ENCODE peak calls at places on chromosomes 5 and 9, in ten cellular contexts. R, D, L, A, M, P, C, G, H and Z are unnamed samples. For H3K4me1, the result is how much of the 10 kb centered on the place peaks cover.

GRCh38 chr9:76944011-76944410 is 38.1 kb upstream of the PRUNE2 start:
- DNase-seq in R (no peak), D (no peak), L (no peak), A (no peak), M (no peak), P (no peak), C (no peak), G (no peak), H (no peak), Z (no peak)

GRCh38 chr5:127909078-127909477 is 174.5 kb upstream of the SLC12A2 start:
- DNase-seq in R (peak), D (no peak), L (no peak), A (peak), M (no peak), P (no peak), C (peak), G (peak), H (peak), Z (peak)

GRCh38 chr9:16869140-16869903 is 1.1 kb downstream of the BNC2 start:
- DNase-seq in R (no peak), D (no peak), L (no peak), A (no peak), M (peak), P (no peak), C (no peak), G (no peak), H (peak), Z (no peak)

GRCh38 chr9:101848485-101848919 is 110.1 kb upstream of the GRIN3A start:
- DNase-seq in R (no peak), D (no peak), L (no peak), A (no peak), M (no peak), P (no peak), C (no peak), G (no peak), H (no peak), Z (no peak)

GRCh38 chr5:50699737-50700136 is 33.3 kb downstream of the PARP8 start:
- DNase-seq in R (no peak), D (no peak), L (no peak), A (no peak), M (no peak), P (no peak), C (no peak), G (no peak), H (no peak), Z (no peak)

GRCh38 chr5:157734466-157734865 is 3.2 kb downstream of the THG1L start:
- DNase-seq in R (no peak), D (no peak), L (no peak), A (no peak), M (no peak), P (no peak), C (no peak), G (no peak), H (no peak), Z (no peak)

GRCh38 chr9:17470015-17470414 is 108.9 kb upstream of the SH3GL2 start:
- DNase-seq in R (no peak), D (no peak), L (no peak), A (no peak), M (no peak), P (no peak), C (no peak), G (no peak), H (no peak), Z (no peak)

GRCh38 chr9:21549251-21549765 is 67.2 kb upstream of the IFNE start:
- DNase-seq in R (no peak), D (no peak), L (no peak), A (peak), M (no peak), P (no peak), C (no peak), G (no peak), H (no peak), Z (no peak)

GRCh38 chr5:75510836-75511434 is 494 bp downstream of the CERT1 start:
- DNase-seq in R (no peak), D (peak), L (peak), A (peak), M (peak), P (peak), C (peak), G (no peak), H (peak), Z (no peak)

GRCh38 chr5:132283423-132284043 is 10.7 kb upstream of the SLC22A4 start:
- DNase-seq in R (no peak), D (peak), L (peak), A (peak), M (no peak), P (no peak), C (peak), G (no peak), H (peak), Z (no peak)

GRCh38 chr9:16337322-16338029 is 533.0 kb downstream of the BNC2 start:
- DNase-seq in R (peak), D (no peak), L (no peak), A (peak), M (no peak), P (no peak), C (no peak), G (no peak), H (no peak), Z (no peak)

GRCh38 chr9:32395483-32396216 is 11.2 kb downstream of the ACO1 start:
- DNase-seq in R (no peak), D (no peak), L (no peak), A (peak), M (peak), P (no peak), C (peak), G (no peak), H (peak), Z (no peak)

GRCh38 chr5:38434981-38435710 is 121.3 kb downstream of the LIFR start:
- DNase-seq in R (no peak), D (no peak), L (no peak), A (no peak), M (no peak), P (no peak), C (no peak), G (no peak), H (no peak), Z (no peak)

GRCh38 chr5:57190593-57190992 is 16.7 kb downstream of the GPBP1 start:
- DNase-seq in R (no peak), D (no peak), L (no peak), A (no peak), M (no peak), P (no peak), C (no peak), G (no peak), H (no peak), Z (no peak)

GRCh38 chr9:71822935-71823334 is 54.6 kb upstream of the CEMIP2 start:
- DNase-seq in R (no peak), D (no peak), L (no peak), A (no peak), M (no peak), P (no peak), C (no peak), G (no peak), H (peak), Z (no peak)

GRCh38 chr9:6922680-6923079 is 164.9 kb downstream of the KDM4C start:
- DNase-seq in R (no peak), D (no peak), L (no peak), A (no peak), M (no peak), P (no peak), C (peak), G (no peak), H (no peak), Z (no peak)

GRCh38 chr9:119044801-119045200 is 324.4 kb downstream of the BRINP1 start:
- DNase-seq in R (no peak), D (no peak), L (no peak), A (no peak), M (no peak), P (no peak), C (no peak), G (no peak), H (no peak), Z (no peak)

GRCh38 chr9:98805506-98806272 is 1.8 kb upstream of the GALNT12 start:
- DNase-seq in R (no peak), D (no peak), L (no peak), A (no peak), M (no peak), P (no peak), C (no peak), G (no peak), H (no peak), Z (no peak)

GRCh38 chr9:88733651-88734470 is 198.9 kb downstream of the NXNL2 start:
- DNase-seq in R (no peak), D (no peak), L (no peak), A (peak), M (no peak), P (peak), C (no peak), G (no peak), H (no peak), Z (no peak)

GRCh38 chr5:26700759-26701384 is 337.5 kb downstream of the CDH9 start:
- DNase-seq in R (no peak), D (no peak), L (no peak), A (no peak), M (no peak), P (no peak), C (peak), G (no peak), H (peak), Z (peak)

GRCh38 chr9:6895754-6896153 is 138.0 kb downstream of the KDM4C start:
- DNase-seq in R (no peak), D (no peak), L (no peak), A (no peak), M (no peak), P (no peak), C (no peak), G (no peak), H (no peak), Z (no peak)

GRCh38 chr5:151224372-151224771 is 480 bp upstream of the CCDC69 start:
- DNase-seq in R (no peak), D (no peak), L (no peak), A (no peak), M (peak), P (no peak), C (no peak), G (no peak), H (no peak), Z (no peak)

GRCh38 chr9:93091056-93091452 is 5.0 kb upstream of the CARD19 start:
- DNase-seq in R (no peak), D (no peak), L (peak), A (no peak), M (peak), P (peak), C (peak), G (no peak), H (no peak), Z (no peak)

DNA sequence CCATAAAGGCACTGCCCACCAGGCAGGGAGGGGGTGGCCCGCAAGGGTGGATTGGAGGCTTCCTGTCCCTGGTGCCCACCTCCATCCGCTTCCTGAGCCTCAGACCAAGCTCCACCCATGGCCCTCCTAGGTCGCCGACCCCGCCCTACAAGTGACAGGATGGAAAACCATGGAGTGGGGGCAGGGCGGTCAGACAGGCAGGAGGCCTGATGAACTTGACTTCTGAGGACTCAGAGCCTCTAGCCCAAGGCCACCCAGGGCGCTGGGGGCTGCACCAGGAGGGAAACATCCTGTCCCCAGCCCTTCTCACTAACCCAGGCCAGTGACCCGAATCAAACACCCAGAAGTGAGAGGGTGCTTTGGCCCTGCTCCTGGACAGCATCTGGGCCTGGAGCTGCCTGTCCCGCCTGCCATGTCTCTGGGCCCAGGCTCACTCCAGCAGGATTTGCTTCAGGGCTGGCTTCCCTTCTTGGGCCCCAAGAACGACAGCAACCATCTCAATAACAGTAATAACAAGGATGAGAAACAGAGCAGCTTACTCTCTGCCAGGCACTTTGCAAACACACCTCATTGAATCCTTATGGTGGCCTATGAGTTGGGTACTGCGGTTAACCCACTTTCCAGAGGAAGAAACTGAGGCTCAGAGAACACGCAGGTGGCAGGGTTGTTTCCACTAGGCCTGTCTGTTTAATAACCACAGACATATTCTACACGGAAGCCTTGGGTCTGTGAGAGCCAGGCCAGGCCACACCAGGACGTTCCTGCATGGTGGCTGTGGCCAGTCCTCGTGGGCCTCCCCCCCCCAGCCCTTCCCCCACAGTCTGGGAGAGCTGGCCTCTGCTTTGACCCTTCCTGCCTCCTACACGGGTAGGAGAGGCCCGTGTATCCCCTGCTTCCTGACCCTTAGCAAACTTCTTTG is 4.4 kb upstream of the ST6GALNAC6 start:
- DNase-seq in R (no peak), D (no peak), L (peak), A (peak), M (peak), P (no peak), C (no peak), G (no peak), H (peak), Z (no peak)
- TF ChIP-seq POLR2AphosphoS5 in R (peak), D (peak), L (peak), A (peak), M (no peak), P (no peak), C (no peak), G (no peak), H (peak), Z (peak)

GRCh38 chr9:132957805-132958204 is 13.4 kb upstream of the TSC1 start:
- DNase-seq in R (no peak), D (no peak), L (no peak), A (no peak), M (no peak), P (no peak), C (no peak), G (no peak), H (no peak), Z (no peak)
- H3K4me1 ChIP-seq in R (under half), D (under half), L (under half), A (under half), M (under half), P (under half), C (under half), G (under half), H (under half), Z (under half)

DNA sequence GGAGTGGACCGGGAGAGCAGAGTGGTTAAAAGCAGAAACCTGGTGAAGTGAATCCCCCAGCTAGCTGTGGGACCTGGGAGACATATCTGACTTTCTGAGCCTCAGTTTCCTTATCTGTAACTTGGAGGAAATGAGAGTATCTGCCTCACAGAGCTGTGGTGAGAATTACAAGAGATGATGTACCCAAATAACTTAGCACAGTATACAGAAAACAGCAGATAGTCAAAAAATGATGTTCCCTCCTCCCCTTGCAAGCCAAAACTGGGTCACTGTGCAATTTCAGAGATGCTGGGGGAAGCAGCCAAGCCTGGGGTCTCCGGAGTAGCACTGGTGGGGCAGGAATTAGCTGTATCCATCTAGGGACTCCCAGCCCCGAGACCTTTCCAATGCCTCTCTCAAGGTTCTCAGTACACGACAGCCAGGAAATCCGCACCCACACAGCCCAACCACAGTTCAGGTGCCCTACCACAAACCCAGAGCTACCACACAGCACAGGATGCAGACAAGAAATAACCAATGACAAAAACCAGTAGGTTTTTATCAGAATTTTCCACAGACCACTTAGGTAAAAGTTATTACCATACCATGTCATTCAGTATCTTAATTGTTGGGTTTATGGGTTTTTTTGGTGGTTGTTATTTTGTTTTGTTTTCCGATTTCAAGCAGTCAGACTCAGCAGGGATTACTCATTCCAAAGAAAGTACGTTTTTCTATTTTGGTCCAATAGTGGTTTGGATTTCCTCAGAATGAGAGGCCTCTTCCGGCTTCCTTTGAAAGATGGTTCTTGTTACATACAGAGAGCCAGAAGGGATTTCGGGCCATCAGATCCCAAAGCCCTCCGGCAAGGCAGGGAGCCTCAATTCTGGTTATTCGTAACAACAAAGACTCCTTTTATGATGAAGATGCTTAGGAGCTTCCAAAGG is 4.9 kb upstream of the HRH2 start:
- DNase-seq in R (no peak), D (no peak), L (no peak), A (no peak), M (no peak), P (no peak), C (no peak), G (no peak), H (no peak), Z (no peak)
- H3K27ac ChIP-seq in R (no peak), D (no peak), L (peak), A (no peak), M (no peak), P (no peak), C (no peak), G (no peak), H (no peak), Z (no peak)

DNA sequence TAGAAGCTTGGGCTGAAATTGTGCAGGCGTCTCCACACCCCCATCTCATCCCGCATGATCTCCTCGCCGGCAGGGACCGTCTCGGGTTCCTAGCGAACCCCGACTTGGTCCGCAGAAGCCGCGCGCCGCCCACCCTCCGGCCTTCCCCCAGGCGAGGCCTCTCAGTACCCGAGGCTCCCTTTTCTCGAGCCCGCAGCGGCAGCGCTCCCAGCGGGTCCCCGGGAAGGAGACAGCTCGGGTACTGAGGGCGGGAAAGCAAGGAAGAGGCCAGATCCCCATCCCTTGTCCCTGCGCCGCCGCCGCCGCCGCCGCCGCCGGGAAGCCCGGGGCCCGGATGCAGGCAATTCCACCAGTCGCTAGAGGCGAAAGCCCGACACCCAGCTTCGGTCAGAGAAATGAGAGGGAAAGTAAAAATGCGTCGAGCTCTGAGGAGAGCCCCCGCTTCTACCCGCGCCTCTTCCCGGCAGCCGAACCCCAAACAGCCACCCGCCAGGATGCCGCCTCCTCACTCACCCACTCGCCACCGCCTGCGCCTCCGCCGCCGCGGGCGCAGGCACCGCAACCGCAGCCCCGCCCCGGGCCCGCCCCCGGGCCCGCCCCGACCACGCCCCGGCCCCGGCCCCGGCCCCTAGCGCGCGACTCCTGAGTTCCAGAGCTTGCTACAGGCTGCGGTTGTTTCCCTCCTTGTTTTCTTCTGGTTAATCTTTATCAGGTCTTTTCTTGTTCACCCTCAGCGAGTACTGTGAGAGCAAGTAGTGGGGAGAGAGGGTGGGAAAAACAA is at the start of gene C9orf72:
- DNase-seq in R (no peak), D (peak), L (peak), A (peak), M (peak), P (peak), C (peak), G (no peak), H (peak), Z (no peak)
- TF ChIP-seq POLR2AphosphoS5 in R (peak), D (peak), L (peak), A (peak), M (peak), P (no peak), C (peak), G (peak), H (peak), Z (no peak)

GRCh38 chr9:94606641-94607339 is 13.2 kb upstream of the FBP2 start:
- DNase-seq in R (no peak), D (no peak), L (no peak), A (no peak), M (no peak), P (peak), C (no peak), G (no peak), H (no peak), Z (no peak)
- H3K4me1 ChIP-seq in R (under half), D (under half), L (under half), A (under half), M (under half), P (under half), C (half or more), G (under half), H (under half), Z (under half)

GRCh38 chr5:7628820-7629219 is 222.1 kb downstream of the CFAP90 start:
- DNase-seq in R (no peak), D (no peak), L (no peak), A (no peak), M (no peak), P (no peak), C (no peak), G (no peak), H (no peak), Z (no peak)

GRCh38 chr5:7628248-7628647 is 222.7 kb downstream of the CFAP90 start:
- DNase-seq in R (no peak), D (peak), L (no peak), A (no peak), M (no peak), P (no peak), C (no peak), G (no peak), H (no peak), Z (no peak)

GRCh38 chr5:7634837-7635236 is 216.1 kb downstream of the CFAP90 start:
- DNase-seq in R (no peak), D (peak), L (no peak), A (no peak), M (no peak), P (no peak), C (no peak), G (no peak), H (no peak), Z (no peak)

GRCh38 chr5:7629559-7629958 is 221.4 kb downstream of the CFAP90 start:
- DNase-seq in R (no peak), D (no peak), L (no peak), A (no peak), M (no peak), P (no peak), C (no peak), G (no peak), H (no peak), Z (no peak)
- H3K27ac ChIP-seq in R (no peak), D (no peak), L (no peak), A (no peak), M (peak), P (no peak), C (no peak), G (no peak), H (no peak), Z (no peak)